ENCODE peak calls at places on chromosomes 5 and 9, in five cellular contexts. G, A, B, L and J are unnamed samples.

GRCh38 chr5:157398310-157398709 is 61.7 kb upstream of the NIPAL4 start:
- DNase-seq in G (no peak), L (no peak), B (no peak), A (no peak), J (no peak)

GRCh38 chr5:168215646-168216045 is 75.8 kb upstream of the WWC1 start:
- DNase-seq in B (no peak), L (no peak), A (no peak), G (no peak), J (no peak)

GRCh38 chr5:93891491-93892480 is 150.4 kb upstream of the POU5F2 start:
- DNase-seq in B (no peak), G (no peak), L (no peak), A (no peak), J (no peak)

GRCh38 chr5:83145882-83146331 is 68.6 kb downstream of the XRCC4 start:
- DNase-seq in A (no peak), L (no peak), B (no peak), G (peak; percentile 12), J (no peak)

GRCh38 chr5:149186506-149186905 is 45.2 kb downstream of the ABLIM3 start:
- DNase-seq in L (no peak), G (no peak), B (no peak), A (no peak), J (no peak)

GRCh38 chr5:93899026-93899600 is 157.7 kb upstream of the POU5F2 start:
- DNase-seq in B (no peak), A (peak; percentile 23), G (no peak), L (no peak), J (peak; percentile 51)

GRCh38 chr9:16236326-16236725 is 634.1 kb downstream of the BNC2 start:
- DNase-seq in A (peak; percentile 88), L (no peak), B (no peak), G (peak; percentile 43), J (no peak)

GRCh38 chr5:51518607-51519006 is 135.4 kb downstream of the ISL1 start:
- DNase-seq in G (no peak), L (no peak), B (no peak), A (no peak), J (no peak)

GRCh38 chr5:169876376-169876775 is 103.9 kb downstream of the INSYN2B start:
- DNase-seq in B (no peak), A (peak; percentile 38), L (no peak), G (no peak), J (no peak)

GRCh38 chr5:3350781-3351180 is 244.9 kb upstream of the IRX1 start:
- DNase-seq in L (no peak), B (no peak), A (no peak), G (no peak), J (no peak)

GRCh38 chr5:108818613-108819272 is 71.0 kb downstream of the FER start:
- DNase-seq in L (no peak), G (no peak), B (no peak), A (peak; percentile 72), J (no peak)

GRCh38 chr9:128323192-128323730 is 622 bp downstream of the COQ4 start:
- DNase-seq in A (peak; percentile 34), L (no peak), G (no peak), B (no peak), J (no peak)

GRCh38 chr5:17105744-17106450 is 111.5 kb upstream of the BASP1 start:
- DNase-seq in B (no peak), L (no peak), G (no peak), A (peak; percentile 80), J (no peak)

GRCh38 chr5:133848306-133848924 is 120.0 kb downstream of the C5orf15 start:
- DNase-seq in G (no peak), A (no peak), L (no peak), B (no peak), J (no peak)

GRCh38 chr9:72623156-72623555 is 101.7 kb downstream of the TMC1 start:
- DNase-seq in B (no peak), A (no peak), G (no peak), L (no peak), J (no peak)

GRCh38 chr5:32852535-32852934 is 141.4 kb downstream of the NPR3 start:
- DNase-seq in B (no peak), L (no peak), A (peak; percentile 93), G (no peak), J (no peak)

GRCh38 chr9:79104216-79104615 is 467.5 kb upstream of the TLE4 start:
- DNase-seq in L (no peak), G (no peak), A (no peak), B (no peak), J (no peak)

GRCh38 chr9:93576296-93577044 is at the start of gene PHF2:
- DNase-seq in B (peak; percentile 37), L (no peak), G (no peak), A (no peak), J (peak; percentile 43)

GRCh38 chr5:33816791-33817190 is 75.0 kb downstream of the ADAMTS12 start:
- DNase-seq in A (peak; percentile 87), G (no peak), B (no peak), L (no peak), J (no peak)

GRCh38 chr9:98708933-98709911 is at the start of gene GABBR2:
- DNase-seq in B (peak; percentile 3), A (peak; percentile 5), L (no peak), G (no peak), J (no peak)

GRCh38 chr5:33855396-33855795 is 36.4 kb downstream of the ADAMTS12 start:
- DNase-seq in L (no peak), G (no peak), B (no peak), A (peak; percentile 52), J (no peak)

GRCh38 chr9:136345281-136346156 is 18.0 kb downstream of the DNLZ start:
- DNase-seq in L (no peak), G (peak; percentile 85), A (peak; percentile 53), B (no peak), J (peak; percentile 74)

GRCh38 chr5:82405618-82406199 is 127.6 kb upstream of the RPS23 start:
- DNase-seq in G (no peak), A (peak; percentile 100), B (no peak), L (no peak), J (peak; percentile 7)

GRCh38 chr5:159819671-159820411 is 96.4 kb upstream of the ADRA1B start:
- DNase-seq in B (no peak), L (no peak), A (peak; percentile 86), G (no peak), J (peak; percentile 28)

GRCh38 chr5:149544199-149544472 is 7.1 kb downstream of the CSNK1A1 start:
- DNase-seq in L (no peak), B (no peak), G (no peak), A (no peak), J (peak; percentile 11)

GRCh38 chr5:143186623-143187022 is 216.9 kb downstream of the NR3C1 start:
- DNase-seq in B (no peak), G (no peak), L (no peak), A (no peak), J (no peak)

GRCh38 chr5:158606228-158606627 is 493.5 kb downstream of the EBF1 start:
- DNase-seq in G (no peak), L (no peak), A (no peak), B (no peak), J (no peak)

GRCh38 chr9:127224883-127225739 is 39.5 kb upstream of the GARNL3 start:
- DNase-seq in A (peak; percentile 85), L (peak; percentile 87), B (peak; percentile 95), G (peak; percentile 91), J (peak; percentile 78)

GRCh38 chr5:89351232-89351631 is 468.2 kb upstream of the MEF2C start:
- DNase-seq in G (no peak), B (no peak), A (peak; percentile 91), L (no peak), J (peak; percentile 39)

GRCh38 chr5:6452622-6453504 is 4.2 kb downstream of the UBE2QL1 start:
- DNase-seq in L (no peak), G (no peak), A (no peak), B (no peak), J (no peak)

GRCh38 chr9:119369670-119370366 is 583 bp upstream of the BRINP1 start:
- DNase-seq in B (no peak), G (no peak), A (no peak), L (no peak), J (no peak)

GRCh38 chr5:75368391-75368790 is 31.4 kb downstream of the HMGCR start:
- DNase-seq in B (no peak), L (no peak), G (no peak), A (peak; percentile 50), J (no peak)

GRCh38 chr5:91865920-91866319 is 482.8 kb upstream of the ARRDC3 start:
- DNase-seq in B (no peak), A (no peak), L (no peak), G (no peak), J (no peak)

GRCh38 chr9:75903785-75904360 is 13.4 kb downstream of the PCSK5 start:
- DNase-seq in A (peak; percentile 89), L (no peak), G (no peak), B (no peak), J (peak; percentile 88)

GRCh38 chr5:137119321-137119720 is 379.8 kb downstream of the SPOCK1 start:
- DNase-seq in A (no peak), L (no peak), G (no peak), B (no peak), J (no peak)

GRCh38 chr5:84634256-84634655 is 249.6 kb upstream of the EDIL3 start:
- DNase-seq in L (no peak), A (no peak), B (no peak), G (no peak), J (no peak)